ENCODE peak calls at places on chromosomes 13 and 19, in nine cellular contexts. J, B, P, V, S, Z, F, U and Q are unnamed samples.

GRCh38 chr13:107202371-107203023 is 634.6 kb upstream of the ARGLU1 start:
- DNase-seq in J (peak), B (no peak), P (peak), V (no peak), S (no peak), Z (peak), F (peak), U (peak), Q (no peak)

GRCh38 chr13:40502236-40502635 is 164.2 kb downstream of the FOXO1 start:
- DNase-seq in J (no peak), B (no peak), P (no peak), V (no peak), S (no peak), Z (no peak), F (no peak), U (peak), Q (no peak)

GRCh38 chr13:44416297-44416696 is 42.7 kb downstream of the SERP2 start:
- DNase-seq in J (no peak), B (no peak), P (no peak), V (no peak), S (no peak), Z (no peak), F (no peak), U (no peak), Q (no peak)

GRCh38 chr19:27859689-27860088 is 1353.3 kb downstream of the UQCRFS1 start:
- DNase-seq in J (no peak), B (no peak), P (no peak), V (no peak), S (no peak), Z (no peak), F (no peak), U (no peak), Q (no peak)

GRCh38 chr19:19584356-19584755 is 34.1 kb downstream of the PBX4 start:
- DNase-seq in J (no peak), B (no peak), P (no peak), V (no peak), S (no peak), Z (no peak), F (no peak), U (no peak), Q (no peak)

GRCh38 chr13:104289400-104289799 is 1223.2 kb upstream of the SLC10A2 start:
- DNase-seq in J (no peak), B (no peak), P (no peak), V (no peak), S (no peak), Z (no peak), F (no peak), U (peak), Q (no peak)

GRCh38 chr19:1249298-1249989 is 1.1 kb downstream of the MIDN start:
- DNase-seq in J (peak), B (peak), P (peak), V (peak), S (peak), Z (peak), F (peak), U (peak), Q (peak)

GRCh38 chr13:94433055-94433947 is 46.2 kb downstream of the DCT start:
- DNase-seq in J (no peak), B (no peak), P (no peak), V (peak), S (no peak), Z (no peak), F (no peak), U (peak), Q (no peak)

GRCh38 chr19:42576241-42576640 is 18.5 kb downstream of the CEACAM8 start:
- DNase-seq in J (no peak), B (no peak), P (no peak), V (no peak), S (no peak), Z (no peak), F (no peak), U (no peak), Q (no peak)

GRCh38 chr19:5434970-5435641 is 20.1 kb upstream of the ZNRF4 start:
- DNase-seq in J (no peak), B (no peak), P (peak), V (no peak), S (peak), Z (no peak), F (no peak), U (peak), Q (no peak)

GRCh38 chr13:109669234-109669612 is 117.2 kb downstream of the IRS2 start:
- DNase-seq in J (peak), B (no peak), P (no peak), V (no peak), S (no peak), Z (no peak), F (no peak), U (no peak), Q (no peak)

GRCh38 chr19:13974073-13974472 is 21.8 kb downstream of the DCAF15 start:
- DNase-seq in J (no peak), B (no peak), P (peak), V (no peak), S (no peak), Z (peak), F (no peak), U (peak), Q (peak)

GRCh38 chr13:71374471-71375041 is 492.4 kb downstream of the DACH1 start:
- DNase-seq in J (no peak), B (no peak), P (no peak), V (no peak), S (no peak), Z (no peak), F (no peak), U (peak), Q (no peak)

GRCh38 chr19:17235618-17236413 is 9.8 kb downstream of the OCEL1 start:
- DNase-seq in J (peak), B (peak), P (peak), V (peak), S (peak), Z (no peak), F (no peak), U (peak), Q (peak)

GRCh38 chr19:17842663-17843313 is 5.0 kb downstream of the JAK3 start:
- DNase-seq in J (no peak), B (no peak), P (no peak), V (no peak), S (no peak), Z (no peak), F (no peak), U (no peak), Q (no peak)

GRCh38 chr13:72931311-72931710 is 127.5 kb upstream of the KLF5 start:
- DNase-seq in J (no peak), B (no peak), P (no peak), V (no peak), S (no peak), Z (no peak), F (no peak), U (peak), Q (no peak)

GRCh38 chr13:72932250-72932649 is 126.6 kb upstream of the KLF5 start:
- DNase-seq in J (no peak), B (no peak), P (no peak), V (no peak), S (no peak), Z (no peak), F (no peak), U (peak), Q (no peak)
- TF ChIP-seq CTCF in J (no peak), B (no peak), P (no peak), V (no peak), S (no peak), Z (no peak), F (no peak), U (no peak), Q (no peak)

DNA sequence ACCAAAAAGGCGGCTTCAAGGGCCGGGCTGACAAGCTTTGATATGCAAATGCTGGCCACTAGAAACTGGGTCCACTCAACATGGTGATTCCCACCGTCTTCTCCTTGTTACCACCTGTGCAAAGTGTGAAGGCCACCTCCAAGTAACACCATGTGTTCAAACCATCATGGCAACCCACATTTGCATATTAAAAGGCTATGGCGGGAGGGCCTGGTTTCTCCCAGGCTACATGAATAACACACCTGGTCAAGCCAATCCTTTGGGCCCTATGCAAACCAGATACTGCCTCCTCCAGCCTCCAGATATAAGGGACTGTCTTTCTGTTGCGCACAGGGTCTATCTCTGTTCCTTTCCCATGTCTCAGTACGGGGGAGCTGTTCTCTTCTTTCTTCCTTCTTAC is 36.6 kb upstream of the ZSCAN5A start:
- DNase-seq in J (no peak), B (no peak), P (no peak), V (no peak), S (no peak), Z (no peak), F (no peak), U (no peak), Q (no peak)
- TF ChIP-seq CTCF in J (no peak), B (no peak), P (no peak), V (no peak), S (no peak), Z (no peak), F (no peak), U (no peak), Q (no peak)

DNA sequence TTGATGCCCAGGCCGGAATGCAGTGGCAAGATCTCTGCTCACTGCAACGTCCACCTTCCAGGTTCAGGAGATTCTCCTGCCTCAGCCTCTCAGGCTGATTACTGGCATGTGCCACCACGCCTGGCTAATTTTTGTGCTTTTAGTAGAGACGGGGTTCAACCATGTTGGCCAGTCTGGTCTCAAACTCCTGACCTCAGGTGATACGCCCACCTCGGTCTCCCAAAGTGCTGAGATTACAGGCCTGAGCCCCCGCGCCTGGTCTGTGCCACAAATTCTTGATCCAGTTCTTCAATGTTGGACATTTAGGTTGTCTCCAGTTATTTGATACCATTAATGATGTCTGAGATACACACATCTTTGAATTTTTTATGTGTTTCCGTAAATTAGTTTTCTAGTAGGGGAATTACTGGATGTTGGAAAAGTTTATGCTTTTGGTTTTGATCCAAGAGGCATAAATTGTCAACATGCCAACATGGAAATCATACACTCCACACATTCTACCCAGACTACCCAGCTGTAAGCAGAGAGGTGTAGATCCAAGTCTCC is 525 bp upstream of the COG3 start:
- DNase-seq in J (no peak), B (no peak), P (no peak), V (no peak), S (no peak), Z (no peak), F (peak), U (no peak), Q (no peak)
- TF ChIP-seq CTCF in J (no peak), B (no peak), P (peak), V (no peak), S (peak), Z (no peak), F (no peak), U (peak), Q (no peak)

DNA sequence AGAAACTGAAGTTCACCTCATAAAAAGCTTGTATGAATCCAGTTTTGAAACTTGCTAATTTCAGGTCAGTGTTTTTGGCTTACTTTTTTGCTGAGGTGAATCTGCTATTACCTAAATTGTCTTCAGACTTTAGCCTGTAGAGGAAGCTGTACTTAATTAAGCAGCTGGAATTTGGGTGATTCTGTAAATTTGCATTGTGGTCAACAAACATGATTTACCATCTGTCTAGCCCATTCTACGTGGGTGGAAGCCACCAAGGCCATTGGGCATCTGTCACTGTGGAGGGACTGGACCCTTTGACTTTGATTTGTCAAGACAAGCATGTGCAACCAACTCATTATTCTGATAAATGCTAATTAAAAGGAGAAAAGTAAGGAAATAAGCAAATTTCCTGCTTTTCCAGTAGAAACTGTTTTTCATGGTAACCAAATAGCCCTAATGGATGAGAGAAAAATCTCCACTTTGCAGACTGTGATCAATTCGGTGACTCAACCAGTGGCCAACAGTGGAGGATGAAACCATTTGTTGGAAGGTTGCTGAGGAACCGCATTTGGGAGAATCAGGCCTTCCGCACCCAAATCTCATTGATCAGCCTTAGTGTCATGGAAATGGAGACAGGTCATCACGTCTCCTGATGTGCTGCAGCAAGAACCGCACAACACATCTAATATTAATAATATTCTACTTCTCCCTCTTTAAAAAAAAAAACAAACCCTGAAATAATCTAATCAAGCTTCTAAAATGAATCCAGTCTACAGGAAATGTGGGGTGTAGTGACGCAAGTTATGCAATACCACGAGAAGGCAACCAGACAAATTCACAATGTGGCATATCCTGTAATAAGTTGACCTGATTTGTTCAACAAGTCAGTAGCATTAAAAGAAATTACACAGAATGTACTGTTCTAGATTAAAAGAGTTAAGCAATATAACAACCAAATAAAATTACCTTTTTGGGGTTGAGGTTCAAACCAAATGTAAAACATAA is 54.3 kb downstream of the GARRE1 start:
- DNase-seq in J (no peak), B (no peak), P (no peak), V (no peak), S (no peak), Z (no peak), F (no peak), U (no peak), Q (no peak)
- TF ChIP-seq CTCF in J (no peak), B (no peak), P (no peak), V (no peak), S (no peak), Z (no peak), F (no peak), U (no peak), Q (no peak)

GRCh38 chr13:92959790-92960189 is 266.8 kb upstream of the GPC6 start:
- DNase-seq in J (no peak), B (no peak), P (no peak), V (no peak), S (no peak), Z (no peak), F (no peak), U (no peak), Q (no peak)
- TF ChIP-seq CTCF in J (no peak), B (no peak), P (no peak), V (no peak), S (no peak), Z (no peak), F (no peak), U (no peak), Q (no peak)

GRCh38 chr13:28313579-28313978 is 175.2 kb downstream of the PAN3 start:
- DNase-seq in J (no peak), B (no peak), P (no peak), V (no peak), S (no peak), Z (no peak), F (no peak), U (peak), Q (no peak)
- TF ChIP-seq CTCF in J (peak), B (no peak), P (no peak), V (peak), S (peak), Z (no peak), F (peak), U (peak), Q (no peak)

DNA sequence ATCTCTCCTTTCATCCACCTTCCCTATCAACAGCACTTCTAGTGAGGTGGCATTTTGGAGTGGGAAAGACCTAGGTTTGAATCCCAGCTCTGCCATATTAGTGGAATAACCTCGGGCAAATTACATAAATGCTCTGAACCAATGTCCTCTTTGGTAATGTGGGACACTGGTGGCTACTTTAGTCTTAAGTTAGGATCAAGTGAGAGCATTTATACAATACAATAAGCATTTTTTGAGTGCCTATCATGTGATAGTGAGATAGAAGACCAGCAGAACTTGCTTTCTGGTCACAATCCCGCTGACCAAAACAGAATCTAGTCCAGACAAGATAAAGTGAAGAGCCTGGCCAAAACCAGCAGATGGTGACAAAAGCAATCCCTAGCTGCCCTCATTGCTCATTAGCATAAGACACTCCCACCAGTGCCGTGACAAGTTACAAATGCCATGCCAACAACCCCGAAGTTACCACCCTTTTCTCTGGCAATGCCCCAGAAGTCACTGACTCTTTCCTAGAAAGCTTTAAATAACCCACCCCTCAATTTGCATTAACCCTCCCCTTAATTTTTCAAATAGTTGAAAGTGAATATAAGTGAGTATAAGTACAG is 28.8 kb upstream of the KPNA3 start:
- DNase-seq in J (no peak), B (no peak), P (no peak), V (no peak), S (no peak), Z (no peak), F (no peak), U (no peak), Q (no peak)
- TF ChIP-seq CTCF in J (no peak), B (no peak), P (no peak), V (no peak), S (no peak), Z (no peak), F (no peak), U (peak), Q (no peak)

GRCh38 chr13:79060216-79060615 is 345.8 kb downstream of the RBM26 start:
- DNase-seq in J (no peak), B (no peak), P (no peak), V (no peak), S (no peak), Z (no peak), F (no peak), U (peak), Q (no peak)
- TF ChIP-seq CTCF in J (no peak), B (no peak), P (no peak), V (no peak), S (no peak), Z (no peak), F (no peak), U (peak), Q (peak)